ENCODE peak calls at places on chromosome 1, in six cellular contexts. A, J, I, R, C and N are unnamed samples.

GRCh38 chr1:173603056-173603591 is at the start of gene SLC9C2:
- DNase-seq in R (no peak), C (peak; percentile 20), A (no peak), J (no peak), I (peak; percentile 32), N (no peak)

GRCh38 chr1:109787845-109788605 is 24.3 kb upstream of the EPS8L3 start:
- DNase-seq in A (peak; percentile 55), J (no peak), C (no peak), R (no peak), I (no peak), N (no peak)

GRCh38 chr1:205237526-205238484 is 10.1 kb downstream of the TMCC2 start:
- DNase-seq in J (no peak), C (no peak), R (no peak), A (no peak), I (no peak), N (no peak)

GRCh38 chr1:186091222-186091720 is 283.8 kb downstream of the TPR start:
- DNase-seq in I (no peak), J (no peak), A (no peak), R (no peak), C (no peak), N (no peak)

GRCh38 chr1:108036796-108037545 is 72.0 kb upstream of the VAV3 start:
- DNase-seq in I (no peak), A (no peak), C (no peak), J (no peak), R (no peak), N (no peak)

GRCh38 chr1:239943761-239944160 is 147.9 kb upstream of the FMN2 start:
- DNase-seq in C (no peak), J (no peak), R (no peak), I (no peak), A (no peak), N (no peak)

GRCh38 chr1:42971848-42972291 is 13.2 kb upstream of the SLC2A1 start:
- DNase-seq in I (peak; percentile 83), R (no peak), C (no peak), J (no peak), A (no peak), N (no peak)

GRCh38 chr1:160078392-160079195 is 2.7 kb upstream of the KCNJ9 start:
- DNase-seq in A (no peak), C (peak; percentile 83), I (peak; percentile 70), R (no peak), J (peak; percentile 45), N (peak; percentile 85)

GRCh38 chr1:47714368-47714767 is 276.5 kb downstream of the FOXD2 start:
- DNase-seq in J (no peak), I (no peak), C (no peak), A (no peak), R (no peak), N (no peak)